ENCODE peak calls at places on chromosomes 4 and X, in ten cellular contexts. H, B, V, T, X, R, C, P, L and M are unnamed samples.

GRCh38 chrX:119272882-119273806 is 37.1 kb downstream of the PGRMC1 start:
- DNase-seq in T (no peak), B (peak), X (peak), C (peak), R (peak), H (peak), P (no peak), L (peak), V (peak), M (peak)

GRCh38 chr4:17368408-17368807 is 143.5 kb downstream of the QDPR start:
- DNase-seq in R (peak), X (no peak), L (no peak), C (no peak), T (no peak), V (no peak), B (no peak), H (peak), P (no peak), M (no peak)

GRCh38 chr4:2436301-2436700 is 17.5 kb downstream of the CFAP99 start:
- DNase-seq in X (no peak), P (no peak), B (no peak), V (no peak), T (no peak), H (no peak), L (no peak), C (no peak), R (peak), M (no peak)

GRCh38 chr4:74109894-74110605 is 11.1 kb upstream of the CXCL2 start:
- DNase-seq in C (no peak), R (peak), L (no peak), H (peak), X (peak), T (no peak), B (no peak), P (no peak), V (no peak), M (no peak)

GRCh38 chr4:39565925-39566630 is 38.8 kb upstream of the UGDH start:
- DNase-seq in X (peak), C (no peak), L (no peak), B (no peak), T (no peak), P (no peak), R (peak), V (no peak), H (peak), M (no peak)

GRCh38 chr4:159463235-159463634 is 360.4 kb downstream of the RAPGEF2 start:
- DNase-seq in C (no peak), B (no peak), P (no peak), V (no peak), X (no peak), H (no peak), T (no peak), R (no peak), L (no peak), M (no peak)

GRCh38 chr4:166091146-166091545 is 218.1 kb downstream of the TLL1 start:
- DNase-seq in P (no peak), T (peak), X (no peak), C (no peak), H (peak), V (no peak), L (no peak), B (no peak), R (no peak), M (no peak)

GRCh38 chr4:8919651-8920288 is 48.1 kb upstream of the HMX1 start:
- DNase-seq in V (peak), H (no peak), P (peak), L (no peak), C (no peak), R (no peak), T (no peak), B (no peak), X (no peak), M (no peak)

GRCh38 chr4:3643518-3644433 is 111.6 kb upstream of the LRPAP1 start:
- DNase-seq in C (no peak), H (no peak), X (no peak), V (no peak), P (no peak), R (no peak), T (no peak), L (no peak), B (no peak), M (no peak)

GRCh38 chrX:108397627-108398392 is 40.4 kb downstream of the COL4A6 start:
- DNase-seq in H (peak), P (no peak), R (peak), B (no peak), X (peak), L (no peak), C (no peak), V (no peak), T (no peak), M (no peak)

GRCh38 chr4:4269856-4270255 is 20.1 kb downstream of the LYAR start:
- DNase-seq in C (no peak), P (no peak), X (no peak), T (no peak), H (peak), L (no peak), R (no peak), B (no peak), V (no peak), M (peak)

GRCh38 chr4:8044244-8044643 is 104.6 kb upstream of the AFAP1 start:
- DNase-seq in C (no peak), X (no peak), V (no peak), R (no peak), H (no peak), T (no peak), B (no peak), L (no peak), P (no peak), M (no peak)

GRCh38 chr4:88689877-88690276 is 7.8 kb downstream of the NAP1L5 start:
- DNase-seq in R (peak), C (no peak), H (peak), X (no peak), T (peak), B (no peak), P (no peak), L (no peak), V (no peak), M (no peak)

GRCh38 chr4:140756292-140757219 is at the start of gene TBC1D9:
- DNase-seq in B (peak), T (peak), L (peak), C (peak), R (peak), X (peak), P (peak), V (peak), H (peak), M (no peak)

GRCh38 chr4:95764961-95765360 is 74.9 kb upstream of the PDHA2 start:
- DNase-seq in R (no peak), P (no peak), B (no peak), X (no peak), L (no peak), C (no peak), V (no peak), T (no peak), H (no peak), M (no peak)

GRCh38 chr4:9987749-9988346 is 33.4 kb downstream of the SLC2A9 start:
- DNase-seq in P (no peak), R (no peak), T (no peak), X (no peak), L (no peak), B (no peak), V (no peak), H (no peak), C (no peak), M (no peak)

GRCh38 chr4:67106846-67107467 is 438.3 kb downstream of the CENPC start:
- DNase-seq in H (no peak), C (no peak), X (no peak), P (no peak), L (no peak), V (no peak), T (no peak), B (no peak), R (no peak), M (no peak)

GRCh38 chr4:8365951-8366350 is 74.6 kb downstream of the ACOX3 start:
- DNase-seq in H (no peak), B (no peak), R (no peak), C (peak), V (no peak), X (no peak), T (no peak), P (no peak), L (no peak), M (no peak)

GRCh38 chrX:53695901-53696300 is 9.4 kb upstream of the HUWE1 start:
- DNase-seq in X (no peak), T (no peak), B (no peak), R (no peak), V (no peak), C (no peak), L (no peak), P (no peak), H (no peak), M (no peak)

GRCh38 chr4:168387091-168387490 is 68.5 kb upstream of the DDX60 start:
- DNase-seq in V (no peak), H (no peak), X (no peak), P (no peak), C (no peak), L (no peak), R (no peak), T (no peak), B (no peak), M (no peak)

GRCh38 chrX:46992070-46992469 is 79.8 kb downstream of the JADE3 start:
- DNase-seq in T (no peak), L (no peak), C (no peak), B (no peak), X (no peak), R (no peak), V (no peak), H (no peak), P (no peak), M (no peak)

GRCh38 chrX:11331788-11332187 is 38.6 kb downstream of the AMELX start:
- DNase-seq in H (no peak), T (no peak), V (no peak), R (no peak), P (no peak), C (no peak), L (no peak), X (no peak), B (no peak), M (no peak)

GRCh38 chrX:13334491-13334890 is 14.6 kb upstream of the ATXN3L start:
- DNase-seq in T (no peak), X (peak), C (no peak), B (no peak), H (peak), P (no peak), V (no peak), L (no peak), R (no peak), M (no peak)

GRCh38 chr4:112767386-112767785 is 130.4 kb downstream of the LARP7 start:
- DNase-seq in C (no peak), P (no peak), V (no peak), T (no peak), L (no peak), H (no peak), X (no peak), R (no peak), B (no peak), M (no peak)

GRCh38 chr4:54227261-54228063 is 1.6 kb upstream of the PDGFRA start:
- DNase-seq in H (peak), T (peak), R (peak), P (peak), B (peak), L (no peak), V (no peak), X (peak), C (no peak), M (no peak)

GRCh38 chr4:73450398-73451004 is 14.5 kb downstream of the AFP start:
- DNase-seq in C (peak), T (peak), H (peak), L (no peak), X (peak), B (no peak), R (peak), P (no peak), V (no peak), M (no peak)

GRCh38 chr4:12472082-12472481 is 1012.1 kb downstream of the RAB28 start:
- DNase-seq in L (peak), V (no peak), T (no peak), B (no peak), X (no peak), R (no peak), H (no peak), C (no peak), P (no peak), M (no peak)

GRCh38 chrX:66731398-66731797 is 92.5 kb upstream of the EDA2R start:
- DNase-seq in R (peak), T (peak), B (peak), P (no peak), L (no peak), X (peak), C (no peak), V (no peak), H (peak), M (no peak)

GRCh38 chr4:81314196-81314896 is 99.3 kb upstream of the PRKG2 start:
- DNase-seq in P (no peak), T (peak), R (peak), B (peak), V (peak), X (peak), H (no peak), C (peak), L (peak), M (no peak)

GRCh38 chrX:150184487-150184886 is 178.6 kb upstream of the MAMLD1 start:
- DNase-seq in P (no peak), V (no peak), L (no peak), B (no peak), H (peak), C (no peak), R (no peak), T (no peak), X (peak), M (no peak)

GRCh38 chr4:73220815-73221214 is 37.8 kb downstream of the ANKRD17 start:
- DNase-seq in P (no peak), R (no peak), T (no peak), C (no peak), L (no peak), H (no peak), X (no peak), B (no peak), V (no peak), M (no peak)

GRCh38 chr4:26861434-26862186 is 969 bp downstream of the STIM2 start:
- DNase-seq in P (peak), X (peak), V (peak), L (peak), B (peak), H (peak), R (peak), C (peak), T (peak), M (peak)

GRCh38 chr4:17276821-17277220 is 235.1 kb downstream of the QDPR start:
- DNase-seq in C (peak), R (peak), V (no peak), X (peak), T (peak), B (no peak), P (peak), H (peak), L (no peak), M (no peak)

GRCh38 chr4:10783351-10783750 is 98.8 kb upstream of the CLNK start:
- DNase-seq in T (no peak), V (no peak), R (peak), H (peak), L (no peak), P (no peak), B (no peak), C (no peak), X (peak), M (no peak)

GRCh38 chr4:83340692-83341343 is 6.2 kb upstream of the HPSE start:
- DNase-seq in V (no peak), P (no peak), T (no peak), R (no peak), L (no peak), C (no peak), H (no peak), B (no peak), X (no peak), M (no peak)

DNA sequence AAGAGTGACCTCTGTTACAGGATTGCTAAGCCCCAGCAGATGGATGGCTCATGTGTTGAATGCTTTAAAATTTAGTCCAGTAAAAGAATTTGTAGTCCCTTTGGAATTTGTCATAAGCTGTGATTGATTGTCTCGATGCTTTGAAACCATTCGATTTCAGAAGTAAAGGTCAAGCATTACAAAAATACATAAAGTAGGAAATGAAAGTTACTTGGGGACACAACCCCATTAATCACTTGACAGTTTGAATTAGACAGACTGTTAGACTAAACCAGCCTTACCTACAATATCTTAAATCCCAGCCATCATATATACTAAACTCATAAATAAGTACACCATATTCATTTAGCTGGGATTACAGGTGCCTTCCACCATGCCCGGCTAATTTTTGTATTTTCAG is 6.6 kb downstream of the REST start:
- DNase-seq in C (no peak), V (no peak), B (no peak), H (no peak), R (no peak), X (no peak), P (no peak), T (no peak), L (no peak), M (no peak)
- H3K27ac ChIP-seq in C (no peak), V (no peak), B (no peak), H (no peak), R (no peak), X (no peak), P (no peak), T (no peak), L (no peak), M (no peak)

GRCh38 chrX:140389331-140389730 is 115.5 kb downstream of the SOX3 start:
- DNase-seq in R (no peak), B (no peak), H (no peak), L (peak), C (no peak), T (no peak), X (no peak), V (peak), P (no peak), M (no peak)

GRCh38 chrX:140393507-140393906 is 111.4 kb downstream of the SOX3 start:
- DNase-seq in C (no peak), X (no peak), B (no peak), L (no peak), T (no peak), H (no peak), R (no peak), V (no peak), P (no peak), M (no peak)

GRCh38 chrX:140391313-140391712 is 113.6 kb downstream of the SOX3 start:
- DNase-seq in P (no peak), C (no peak), B (no peak), H (no peak), T (no peak), L (no peak), X (no peak), R (no peak), V (no peak), M (no peak)
- H3K4me3 ChIP-seq in P (no peak), C (no peak), B (no peak), H (no peak), T (no peak), L (no peak), X (no peak), R (no peak), V (no peak), M (no peak)

GRCh38 chr4:6153874-6154273 is 46.5 kb downstream of the JAKMIP1 start:
- DNase-seq in B (peak), V (no peak), H (no peak), P (no peak), L (no peak), C (no peak), X (no peak), R (no peak), T (no peak), M (no peak)
- H3K27ac ChIP-seq in B (no peak), V (no peak), H (no peak), P (no peak), L (no peak), C (no peak), X (no peak), R (no peak), T (no peak), M (no peak)

GRCh38 chr4:148634476-148634875 is 192.3 kb upstream of the NR3C2 start:
- DNase-seq in C (no peak), L (no peak), R (peak), T (no peak), P (no peak), H (peak), B (no peak), V (no peak), X (peak), M (no peak)
- H3K4me3 ChIP-seq in C (no peak), L (no peak), R (no peak), T (no peak), P (no peak), H (no peak), B (no peak), V (no peak), X (no peak), M (no peak)

GRCh38 chrX:44431206-44431605 is 87.7 kb upstream of the EFHC2 start:
- DNase-seq in L (no peak), H (peak), B (no peak), C (no peak), T (peak), P (no peak), X (peak), R (peak), V (no peak), M (no peak)
- H3K27ac ChIP-seq in L (no peak), H (no peak), B (no peak), C (no peak), T (peak), P (no peak), X (no peak), R (no peak), V (no peak), M (no peak)

GRCh38 chr4:155999743-156000142 is 46.1 kb upstream of the CTSO start:
- DNase-seq in T (peak), P (no peak), H (peak), X (no peak), B (peak), R (no peak), L (no peak), V (no peak), C (peak), M (no peak)

GRCh38 chr4:155995069-155995468 is 41.4 kb upstream of the CTSO start:
- DNase-seq in L (no peak), C (no peak), X (no peak), H (no peak), R (no peak), P (no peak), B (no peak), T (no peak), V (no peak), M (no peak)
- H3K4me3 ChIP-seq in L (no peak), C (no peak), X (no peak), H (no peak), R (no peak), P (no peak), B (no peak), T (no peak), V (no peak), M (no peak)

DNA sequence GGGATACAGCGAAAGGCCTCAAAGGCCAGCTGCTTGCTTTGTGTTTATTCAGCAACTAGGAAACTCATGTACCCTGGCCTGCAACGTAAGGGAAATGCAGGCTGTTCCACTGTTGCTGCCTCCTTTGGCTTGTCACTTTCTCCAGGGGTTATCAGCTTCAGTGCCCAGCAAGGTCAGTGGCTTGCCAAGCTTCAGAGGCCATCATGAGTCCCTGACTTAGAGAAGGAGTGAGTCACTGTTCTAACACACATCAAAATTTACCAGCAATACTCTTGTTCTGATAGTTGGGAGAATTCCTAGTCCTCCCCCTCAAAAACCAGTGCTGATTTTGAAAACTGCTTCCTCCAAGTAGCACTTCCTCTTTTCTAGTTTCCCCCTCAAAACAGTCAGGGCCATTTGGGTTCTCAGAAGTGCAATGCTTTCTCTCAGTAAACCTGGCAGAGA is 250.8 kb downstream of the ARHGAP24 start:
- DNase-seq in L (peak), R (peak), H (no peak), P (peak), B (peak), C (peak), V (peak), T (no peak), X (no peak), M (no peak)
- H3K27ac ChIP-seq in L (peak), R (no peak), H (no peak), P (no peak), B (peak), C (peak), V (peak), T (no peak), X (no peak), M (no peak)